ENCODE peak calls at places on chromosomes 13 and 19, in ten cellular contexts. O, Y, A, Z, L, X, K, P, G and D are unnamed samples.

GRCh38 chr19:5591476-5591875 is 23.7 kb upstream of the TINCR start:
- DNase-seq in P (no peak), A (no peak), K (no peak), L (no peak), X (no peak), O (no peak), G (no peak), Z (no peak), Y (no peak), D (no peak)

GRCh38 chr13:98447881-98448641 is 128.8 kb downstream of the STK24 start:
- DNase-seq in K (no peak), P (no peak), Z (no peak), A (no peak), Y (peak), L (peak), X (no peak), G (no peak), O (no peak), D (no peak)

GRCh38 chr19:19071897-19072296 is 8.1 kb downstream of the SLC25A42 start:
- DNase-seq in A (no peak), K (no peak), X (no peak), P (no peak), Y (no peak), L (no peak), O (no peak), Z (no peak), G (no peak), D (no peak)

GRCh38 chr13:21458457-21458815 is 667 bp downstream of the ZDHHC20 start:
- DNase-seq in X (no peak), A (peak), O (peak), P (peak), G (peak), L (no peak), Y (no peak), K (no peak), Z (peak), D (no peak)

GRCh38 chr19:13864513-13865242 is 12.3 kb upstream of the NANOS3 start:
- DNase-seq in G (no peak), A (no peak), O (no peak), P (no peak), Y (no peak), K (no peak), Z (no peak), L (no peak), X (no peak), D (no peak)

GRCh38 chr19:34573226-34573864 is 91.8 kb downstream of the WTIP start:
- DNase-seq in G (no peak), A (no peak), L (no peak), O (no peak), X (no peak), Y (no peak), Z (no peak), P (no peak), K (no peak), D (no peak)

GRCh38 chr19:10552596-10553053 is 8.9 kb downstream of the ATG4D start:
- DNase-seq in A (no peak), X (no peak), O (no peak), K (no peak), L (no peak), G (no peak), Y (peak), Z (no peak), P (peak), D (no peak)

GRCh38 chr13:44917589-44918322 is 71.5 kb downstream of the NUFIP1 start:
- DNase-seq in L (peak), X (peak), G (peak), A (peak), Y (peak), O (peak), P (peak), Z (peak), K (peak), D (peak)

GRCh38 chr19:10514211-10515145 is 2.8 kb downstream of the S1PR5 start:
- DNase-seq in P (no peak), A (peak), Z (no peak), Y (no peak), L (no peak), K (no peak), O (peak), G (no peak), X (no peak), D (no peak)

GRCh38 chr13:102405499-102406079 is 3.7 kb upstream of the FGF14 start:
- DNase-seq in G (no peak), X (no peak), L (no peak), P (no peak), K (no peak), Z (no peak), O (no peak), A (no peak), Y (peak), D (no peak)

GRCh38 chr13:44818428-44818827 is 170.8 kb downstream of the NUFIP1 start:
- DNase-seq in O (no peak), A (no peak), G (no peak), Z (no peak), P (no peak), L (no peak), Y (peak), X (no peak), K (no peak), D (no peak)

GRCh38 chr19:48491793-48492123 is 19.9 kb downstream of the LMTK3 start:
- DNase-seq in K (no peak), P (no peak), L (no peak), A (no peak), X (no peak), Y (no peak), G (no peak), O (no peak), Z (no peak), D (no peak)

GRCh38 chr19:52248256-52248655 is 21.1 kb upstream of the ZNF766 start:
- DNase-seq in P (peak), L (peak), O (peak), K (no peak), X (no peak), A (peak), Y (peak), Z (peak), G (peak), D (no peak)

GRCh38 chr13:29925457-29925856 is 75.0 kb upstream of the UBL3 start:
- DNase-seq in K (peak), X (no peak), A (no peak), Z (no peak), P (peak), L (peak), O (no peak), G (no peak), Y (peak), D (peak)

GRCh38 chr19:55383789-55384575 is at the start of gene TMEM238:
- DNase-seq in Y (peak), L (no peak), O (no peak), Z (no peak), K (no peak), A (no peak), P (peak), G (peak), X (no peak), D (no peak)

GRCh38 chr19:18417250-18418033 is 1.8 kb upstream of the SSBP4 start:
- DNase-seq in Z (no peak), G (peak), K (peak), L (no peak), P (peak), Y (peak), X (no peak), A (peak), O (no peak), D (no peak)

GRCh38 chr19:6238643-6239281 is 41.0 kb downstream of the MLLT1 start:
- DNase-seq in Z (no peak), O (no peak), Y (peak), P (no peak), L (no peak), X (no peak), A (no peak), G (no peak), K (no peak), D (no peak)

GRCh38 chr19:15836595-15837398 is 21.3 kb upstream of the OR10H1 start:
- DNase-seq in L (peak), Z (peak), A (peak), Y (peak), G (peak), K (peak), O (peak), P (peak), X (peak), D (peak)